ENCODE peak calls at places on chromosome 5, in six cellular contexts. L, V, N, I, A and B are unnamed samples.

GRCh38 chr5:149201121-149201637 is 59.9 kb downstream of the ABLIM3 start:
- DNase-seq in L (no peak), V (no peak), N (no peak), I (no peak), A (peak), B (no peak)

GRCh38 chr5:39846144-39846543 is 421.4 kb upstream of the DAB2 start:
- DNase-seq in L (no peak), V (no peak), N (no peak), I (no peak), A (no peak), B (no peak)

GRCh38 chr5:94433393-94434149 is 184.8 kb downstream of the KIAA0825 start:
- DNase-seq in L (no peak), V (peak), N (peak), I (no peak), A (no peak), B (peak)

GRCh38 chr5:42951847-42952411 is 88.2 kb downstream of the ANXA2R start:
- DNase-seq in L (peak), V (peak), N (peak), I (no peak), A (peak), B (no peak)

GRCh38 chr5:107469485-107469884 is 201.3 kb downstream of the EFNA5 start:
- DNase-seq in L (no peak), V (peak), N (peak), I (no peak), A (no peak), B (peak)

GRCh38 chr5:179422840-179423523 is 77.7 kb upstream of the ADAMTS2 start:
- DNase-seq in L (no peak), V (no peak), N (no peak), I (no peak), A (no peak), B (no peak)

GRCh38 chr5:173643964-173644363 is 27.5 kb upstream of the BOD1 start:
- DNase-seq in L (no peak), V (no peak), N (no peak), I (peak), A (no peak), B (no peak)

GRCh38 chr5:79595086-79595485 is 17.2 kb upstream of the TENT2 start:
- DNase-seq in L (no peak), V (no peak), N (peak), I (no peak), A (no peak), B (no peak)

GRCh38 chr5:39624268-39624886 is 199.6 kb upstream of the DAB2 start:
- DNase-seq in L (no peak), V (peak), N (peak), I (no peak), A (peak), B (peak)

GRCh38 chr5:65440456-65440855 is 41.3 kb downstream of the ADAMTS6 start:
- DNase-seq in L (no peak), V (no peak), N (peak), I (no peak), A (peak), B (no peak)

GRCh38 chr5:66877843-66878242 is 281.6 kb downstream of the MAST4 start:
- DNase-seq in L (no peak), V (peak), N (no peak), I (no peak), A (no peak), B (peak)

GRCh38 chr5:57221049-57221568 is 47.2 kb downstream of the GPBP1 start:
- DNase-seq in L (no peak), V (peak), N (peak), I (peak), A (peak), B (peak)

GRCh38 chr5:159262472-159262858 is 625 bp upstream of the UBLCP1 start:
- DNase-seq in L (no peak), V (peak), N (peak), I (no peak), A (no peak), B (peak)

GRCh38 chr5:142327111-142327842 is 2.5 kb upstream of the SPRY4 start:
- DNase-seq in L (no peak), V (peak), N (peak), I (no peak), A (no peak), B (peak)

GRCh38 chr5:67305401-67305800 is 108.8 kb upstream of the CD180 start:
- DNase-seq in L (no peak), V (no peak), N (no peak), I (no peak), A (no peak), B (no peak)

GRCh38 chr5:130528474-130528873 is 624.2 kb downstream of the CHSY3 start:
- DNase-seq in L (no peak), V (peak), N (peak), I (no peak), A (no peak), B (peak)

GRCh38 chr5:1880377-1881272 is 2.1 kb downstream of the IRX4 start:
- DNase-seq in L (no peak), V (no peak), N (no peak), I (no peak), A (no peak), B (no peak)

GRCh38 chr5:108642170-108642906 is 105.4 kb upstream of the FER start:
- DNase-seq in L (peak), V (peak), N (peak), I (peak), A (peak), B (peak)

GRCh38 chr5:145775411-145775810 is 59.7 kb downstream of the PRELID2 start:
- DNase-seq in L (no peak), V (peak), N (peak), I (no peak), A (no peak), B (peak)

GRCh38 chr5:102528600-102528999 is 29.8 kb upstream of the SLCO6A1 start:
- DNase-seq in L (no peak), V (no peak), N (no peak), I (no peak), A (no peak), B (peak)

GRCh38 chr5:124402144-124402581 is 344.3 kb downstream of the ZNF608 start:
- DNase-seq in L (no peak), V (peak), N (peak), I (peak), A (no peak), B (peak)

GRCh38 chr5:172188893-172189692 is 1.1 kb upstream of the STK10 start:
- DNase-seq in L (no peak), V (no peak), N (no peak), I (no peak), A (no peak), B (no peak)

GRCh38 chr5:159050408-159051091 is 49.2 kb downstream of the EBF1 start:
- DNase-seq in L (no peak), V (peak), N (peak), I (peak), A (no peak), B (peak)

GRCh38 chr5:104626122-104626521 is 1063.5 kb upstream of the NUDT12 start:
- DNase-seq in L (no peak), V (no peak), N (no peak), I (no peak), A (no peak), B (no peak)

GRCh38 chr5:159678800-159679392 is 237.4 kb upstream of the ADRA1B start:
- DNase-seq in L (no peak), V (no peak), N (no peak), I (no peak), A (no peak), B (no peak)

GRCh38 chr5:103519550-103519949 is 43.0 kb downstream of the NUDT12 start:
- DNase-seq in L (no peak), V (peak), N (no peak), I (no peak), A (peak), B (no peak)

GRCh38 chr5:18314192-18314778 is 680.0 kb downstream of the TAF11L14 start:
- DNase-seq in L (no peak), V (peak), N (peak), I (no peak), A (no peak), B (peak)

GRCh38 chr5:77133061-77133758 is 46.1 kb upstream of the ZBED3 start:
- DNase-seq in L (no peak), V (peak), N (peak), I (no peak), A (no peak), B (peak)

GRCh38 chr5:117161718-117162386 is 587.2 kb upstream of the SEMA6A start:
- DNase-seq in L (no peak), V (no peak), N (no peak), I (no peak), A (no peak), B (no peak)

GRCh38 chr5:55172051-55172899 is 702 bp downstream of the CDC20B start:
- DNase-seq in L (peak), V (peak), N (peak), I (peak), A (peak), B (peak)

GRCh38 chr5:144467795-144468194 is 297.1 kb downstream of the KCTD16 start:
- DNase-seq in L (no peak), V (peak), N (peak), I (peak), A (peak), B (peak)

GRCh38 chr5:64147849-64148441 is 17.7 kb upstream of the RNF180 start:
- DNase-seq in L (no peak), V (peak), N (peak), I (no peak), A (peak), B (peak)

GRCh38 chr5:173602423-173602822 is 14.0 kb downstream of the BOD1 start:
- DNase-seq in L (no peak), V (peak), N (peak), I (no peak), A (no peak), B (peak)